ENCODE peak calls at places on chromosomes 2 and 18, in six cellular contexts. C is activated CD4-positive, alpha-beta T cell treated with anti-CD3 and anti-CD28 coated beads for 4 hours; J is H54; N is memory B cell; M is AG10803; B is M059J. Z is an unnamed sample.
A peak's percentile ranks its signal among the peaks of the same experiment; 100 is the strongest.

GRCh38 chr2:23380562-23381065 is 4.4 kb upstream of the KLHL29 start:
- DNase-seq in B (peak; percentile 48), C (peak; percentile 38), J (peak; percentile 61), N (no peak), M (no peak), Z (peak; percentile 32)

GRCh38 chr2:216298719-216299118 is 73.6 kb downstream of the MARCHF4 start:
- DNase-seq in B (peak; percentile 88), J (peak; percentile 56), N (no peak), M (peak; percentile 98), C (no peak), Z (no peak)

GRCh38 chr2:101435011-101435862 is 39.7 kb downstream of the RFX8 start:
- DNase-seq in J (no peak), C (no peak), N (no peak), M (peak; percentile 76), B (peak; percentile 22), Z (no peak)

GRCh38 chr18:25561923-25562322 is 210.0 kb upstream of the ZNF521 start:
- DNase-seq in J (peak; percentile 2), M (peak; percentile 31), N (no peak), C (no peak), B (peak; percentile 33), Z (no peak)

GRCh38 chr2:60794271-60794863 is 38.3 kb downstream of the PAPOLG start:
- DNase-seq in J (no peak), N (no peak), C (no peak), B (peak; percentile 18), M (peak; percentile 15), Z (no peak)

GRCh38 chr18:40259073-40259472 is 1696.0 kb upstream of the PIK3C3 start:
- DNase-seq in M (no peak), J (no peak), C (no peak), N (no peak), B (no peak), Z (no peak)

GRCh38 chr18:2905802-2906521 is 59.2 kb downstream of the EMILIN2 start:
- DNase-seq in J (no peak), B (peak; percentile 43), N (no peak), M (peak; percentile 57), C (no peak), Z (peak; percentile 51)

GRCh38 chr18:76764296-76764901 is 58.0 kb upstream of the ZNF236 start:
- DNase-seq in C (no peak), B (no peak), M (no peak), J (no peak), N (no peak), Z (no peak)

GRCh38 chr2:126836761-126837679 is 61.7 kb upstream of the TEX51 start:
- DNase-seq in N (no peak), C (no peak), M (no peak), J (no peak), B (no peak), Z (no peak)

GRCh38 chr2:95275151-95275515 is 884 bp downstream of the PROM2 start:
- DNase-seq in M (no peak), J (no peak), B (peak; percentile 14), N (no peak), C (no peak), Z (no peak)

GRCh38 chr18:6543330-6543908 is 128.7 kb upstream of the L3MBTL4 start:
- DNase-seq in B (peak; percentile 8), M (peak; percentile 40), J (no peak), N (no peak), C (no peak), Z (no peak)

GRCh38 chr2:239026711-239027430 is 179.0 kb downstream of the TWIST2 start:
- DNase-seq in J (no peak), B (no peak), M (no peak), C (no peak), N (no peak), Z (no peak)

GRCh38 chr18:37270046-37270665 is 295.4 kb downstream of the CELF4 start:
- DNase-seq in C (no peak), J (no peak), B (peak; percentile 38), N (no peak), M (peak; percentile 31), Z (no peak)

GRCh38 chr2:108621087-108621559 is 86.9 kb downstream of the LIMS1 start:
- DNase-seq in M (no peak), C (peak; percentile 75), B (peak; percentile 76), N (peak; percentile 54), J (peak; percentile 44), Z (no peak)

GRCh38 chr2:174722942-174723598 is 41.2 kb downstream of the CHRNA1 start:
- DNase-seq in M (no peak), C (no peak), B (no peak), J (no peak), N (no peak), Z (no peak)

GRCh38 chr2:128501700-128502099 is 183.0 kb upstream of the HS6ST1 start:
- DNase-seq in B (no peak), M (no peak), C (no peak), J (no peak), N (no peak), Z (no peak)

GRCh38 chr2:241755166-241755565 is 20.7 kb downstream of the D2HGDH start:
- DNase-seq in C (no peak), J (no peak), N (no peak), M (no peak), B (no peak), Z (no peak)